ENCODE peak calls at places on chromosomes 3 and 15, in ten cellular contexts. T is HFFc6, R is progenitor cell of endocrine pancreas, J is kidney glomerular epithelial cell, V is mesenchymal stem cell, P is SJSA1, K is DMS53, Y is Calu3, Z is HT1080, S is mucosa of descending colon. E is an unnamed sample.

GRCh38 chr3:66138336-66139234 is 82.2 kb upstream of the SLC25A26 start:
- DNase-seq in T (peak), R (peak), J (peak), V (peak), P (peak), K (peak), Y (peak), Z (peak), S (peak), E (peak)

GRCh38 chr15:50506121-50506520 is 40.3 kb downstream of the USP50 start:
- DNase-seq in T (no peak), R (no peak), J (no peak), V (no peak), P (no peak), K (no peak), Y (no peak), Z (no peak), S (no peak), E (no peak)

GRCh38 chr3:175397407-175397806 is 538.3 kb downstream of the NAALADL2 start:
- DNase-seq in T (no peak), R (no peak), J (no peak), V (peak), P (no peak), K (no peak), Y (no peak), Z (no peak), S (no peak), E (no peak)

GRCh38 chr15:77659350-77660321 is 26.9 kb upstream of the LINGO1 start:
- DNase-seq in T (peak), R (peak), J (peak), V (peak), P (peak), K (peak), Y (peak), Z (peak), S (peak), E (peak)

GRCh38 chr3:55091381-55092225 is 163.7 kb upstream of the LRTM1 start:
- DNase-seq in T (peak), R (no peak), J (no peak), V (peak), P (no peak), K (no peak), Y (no peak), Z (peak), S (no peak), E (no peak)

GRCh38 chr3:182364723-182365650 is 428.3 kb upstream of the ATP11B start:
- DNase-seq in T (no peak), R (no peak), J (peak), V (peak), P (peak), K (no peak), Y (peak), Z (peak), S (no peak), E (peak)

GRCh38 chr3:140914384-140914945 is 27.2 kb upstream of the SLC25A36 start:
- DNase-seq in T (no peak), R (no peak), J (no peak), V (no peak), P (no peak), K (no peak), Y (no peak), Z (no peak), S (no peak), E (no peak)

GRCh38 chr3:99286266-99286845 is 352.0 kb upstream of the COL8A1 start:
- DNase-seq in T (peak), R (no peak), J (no peak), V (peak), P (no peak), K (no peak), Y (no peak), Z (no peak), S (no peak), E (no peak)

GRCh38 chr15:66233487-66234415 is 19.8 kb downstream of the MEGF11 start:
- DNase-seq in T (peak), R (no peak), J (no peak), V (peak), P (no peak), K (peak), Y (no peak), Z (peak), S (no peak), E (no peak)

GRCh38 chr3:66224220-66224619 is 3.4 kb downstream of the SLC25A26 start:
- DNase-seq in T (no peak), R (no peak), J (no peak), V (no peak), P (no peak), K (no peak), Y (no peak), Z (no peak), S (no peak), E (no peak)

GRCh38 chr3:119330181-119330580 is 36.0 kb downstream of the ARHGAP31 start:
- DNase-seq in T (no peak), R (no peak), J (no peak), V (peak), P (no peak), K (no peak), Y (no peak), Z (no peak), S (no peak), E (no peak)

GRCh38 chr3:104908761-104909160 is 457.9 kb upstream of the ALCAM start:
- DNase-seq in T (no peak), R (no peak), J (no peak), V (no peak), P (peak), K (peak), Y (no peak), Z (peak), S (no peak), E (no peak)

GRCh38 chr15:39997031-39997430 is 42.0 kb downstream of the SRP14 start:
- DNase-seq in T (peak), R (no peak), J (no peak), V (no peak), P (no peak), K (no peak), Y (no peak), Z (no peak), S (no peak), E (no peak)

GRCh38 chr15:39362832-39363561 is 217.9 kb upstream of the THBS1 start:
- DNase-seq in T (peak), R (no peak), J (no peak), V (peak), P (peak), K (no peak), Y (no peak), Z (peak), S (no peak), E (no peak)

GRCh38 chr3:22157848-22158247 is 406.8 kb upstream of the ZNF385D start:
- DNase-seq in T (no peak), R (no peak), J (no peak), V (no peak), P (no peak), K (no peak), Y (no peak), Z (no peak), S (no peak), E (no peak)

GRCh38 chr3:50447290-50447840 is 56.1 kb downstream of the CACNA2D2 start:
- DNase-seq in T (no peak), R (no peak), J (no peak), V (no peak), P (no peak), K (no peak), Y (no peak), Z (no peak), S (no peak), E (no peak)

GRCh38 chr3:60017631-60018030 is 967.8 kb upstream of the CFAP20DC start:
- DNase-seq in T (no peak), R (no peak), J (peak), V (no peak), P (no peak), K (no peak), Y (peak), Z (peak), S (no peak), E (no peak)

GRCh38 chr15:73826711-73827243 is 46.6 kb upstream of the TBC1D21 start:
- DNase-seq in T (no peak), R (no peak), J (no peak), V (no peak), P (no peak), K (no peak), Y (no peak), Z (no peak), S (no peak), E (no peak)

GRCh38 chr3:171695476-171695875 is 114.8 kb downstream of the PLD1 start:
- DNase-seq in T (no peak), R (no peak), J (no peak), V (no peak), P (no peak), K (no peak), Y (no peak), Z (no peak), S (no peak), E (no peak)

GRCh38 chr3:48122504-48122903 is 65.7 kb downstream of the CDC25A start:
- DNase-seq in T (no peak), R (no peak), J (no peak), V (no peak), P (no peak), K (no peak), Y (no peak), Z (no peak), S (no peak), E (no peak)

GRCh38 chr15:62783303-62783957 is 259.1 kb upstream of the TPM1 start:
- DNase-seq in T (peak), R (no peak), J (peak), V (peak), P (peak), K (peak), Y (peak), Z (peak), S (no peak), E (no peak)

GRCh38 chr15:69074011-69074842 is 59.7 kb downstream of the NOX5 start:
- DNase-seq in T (peak), R (peak), J (peak), V (peak), P (peak), K (peak), Y (peak), Z (peak), S (peak), E (peak)

GRCh38 chr3:25554376-25554775 is 110.3 kb downstream of the TOP2B start:
- DNase-seq in T (no peak), R (no peak), J (no peak), V (no peak), P (no peak), K (no peak), Y (no peak), Z (no peak), S (no peak), E (no peak)

GRCh38 chr3:73401058-73401457 is 223.7 kb downstream of the PDZRN3 start:
- DNase-seq in T (peak), R (no peak), J (no peak), V (peak), P (no peak), K (no peak), Y (no peak), Z (peak), S (no peak), E (no peak)

GRCh38 chr3:180855364-180855763 is 57.1 kb upstream of the FXR1 start:
- DNase-seq in T (no peak), R (no peak), J (no peak), V (no peak), P (peak), K (peak), Y (peak), Z (peak), S (no peak), E (no peak)